ENCODE peak calls at places on chromosomes 5 and 9, in five cellular contexts. K is AG04450, N is A549, F is colonic mucosa, T is IMR-90. X is an unnamed sample.

GRCh38 chr9:81264516-81264915 is 424.8 kb downstream of the TLE1 start:
- DNase-seq in K (no peak), N (no peak), F (no peak), T (peak; percentile 73), X (peak; percentile 35)

GRCh38 chr5:91556-92263 is at the start of gene PLEKHG4B:
- DNase-seq in K (no peak), N (no peak), F (no peak), T (no peak), X (no peak)

GRCh38 chr5:125134216-125135081 is 388.0 kb upstream of the ZNF608 start:
- DNase-seq in K (no peak), N (peak; percentile 51), F (no peak), T (peak; percentile 91), X (peak; percentile 52)

GRCh38 chr9:38195737-38196161 is 126.7 kb upstream of the SHB start:
- DNase-seq in K (no peak), N (peak; percentile 41), F (no peak), T (no peak), X (no peak)

GRCh38 chr5:123132330-123132729 is 43.3 kb downstream of the PRDM6 start:
- DNase-seq in K (no peak), N (peak; percentile 7), F (no peak), T (peak; percentile 18), X (no peak)

GRCh38 chr9:91255327-91255726 is 106.4 kb downstream of the AUH start:
- DNase-seq in K (peak; percentile 39), N (no peak), F (no peak), T (peak; percentile 91), X (peak; percentile 87)

GRCh38 chr5:88829053-88829452 is 53.9 kb downstream of the MEF2C start:
- DNase-seq in K (no peak), N (no peak), F (no peak), T (no peak), X (no peak)

GRCh38 chr9:89177401-89178161 is 1.0 kb downstream of the SHC3 start:
- DNase-seq in K (no peak), N (no peak), F (no peak), T (no peak), X (no peak)

GRCh38 chr5:176880393-176881020 is 18.6 kb downstream of the HK3 start:
- DNase-seq in K (no peak), N (no peak), F (no peak), T (no peak), X (no peak)

GRCh38 chr5:68287976-68288755 is 72.6 kb downstream of the PIK3R1 start:
- DNase-seq in K (no peak), N (peak; percentile 32), F (peak; percentile 74), T (peak; percentile 37), X (peak; percentile 61)

GRCh38 chr5:68287631-68287975 is 72.0 kb downstream of the PIK3R1 start:
- DNase-seq in K (no peak), N (no peak), F (no peak), T (no peak), X (no peak)

GRCh38 chr5:68285075-68285827 is 69.7 kb downstream of the PIK3R1 start:
- DNase-seq in K (no peak), N (no peak), F (no peak), T (no peak), X (no peak)

GRCh38 chr5:68285857-68286611 is 70.5 kb downstream of the PIK3R1 start:
- DNase-seq in K (no peak), N (peak; percentile 61), F (peak; percentile 44), T (peak; percentile 65), X (peak; percentile 77)

DNA sequence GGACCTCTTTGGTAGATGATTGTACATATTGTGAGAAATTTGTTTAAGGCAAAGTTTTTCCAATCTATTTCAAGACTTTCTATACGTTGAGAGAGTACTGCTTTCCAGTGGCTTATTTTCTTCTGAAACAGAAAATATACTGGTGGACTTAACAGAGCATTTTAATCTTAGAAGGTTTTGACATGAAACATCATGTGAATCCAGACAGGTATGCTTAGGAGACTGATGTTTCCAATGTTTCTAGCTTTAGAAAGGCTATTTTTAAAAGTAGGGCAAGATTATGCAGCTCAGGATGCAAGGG is 71.0 kb downstream of the PIK3R1 start:
- DNase-seq in K (no peak), N (no peak), F (no peak), T (no peak), X (no peak)
- TF ChIP-seq CTCF in K (no peak), N (no peak), F (peak; percentile 3), T (no peak), X (no peak)

GRCh38 chr5:59660737-59661136 is 232.8 kb downstream of the PDE4D start:
- DNase-seq in K (no peak), N (peak; percentile 65), F (no peak), T (peak; percentile 2), X (peak; percentile 22)
- TF ChIP-seq CTCF in K (peak; percentile 45), N (peak; percentile 75), F (peak; percentile 13), T (peak; percentile 27), X (peak; percentile 37)

DNA sequence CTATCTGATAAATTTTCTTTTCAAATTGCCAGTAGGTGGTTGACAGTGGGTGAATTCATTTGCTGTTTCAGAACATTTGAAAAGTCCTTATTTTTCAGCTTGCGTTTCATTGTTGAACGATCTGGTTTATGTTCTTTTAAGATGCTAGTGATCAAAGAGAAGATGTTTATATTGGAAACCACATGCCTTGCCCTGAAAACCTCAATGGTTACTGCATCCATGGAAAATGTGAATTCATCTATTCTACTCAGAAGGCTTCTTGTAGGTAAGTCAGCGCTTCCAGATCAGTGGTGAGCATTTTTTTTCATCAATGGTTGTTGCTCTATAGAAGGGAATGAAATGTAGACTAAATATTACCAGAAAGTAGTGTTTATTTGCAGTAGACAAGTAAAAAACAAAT is 16.6 kb upstream of the CAVIN4 start:
- DNase-seq in K (no peak), N (no peak), F (no peak), T (peak; percentile 55), X (no peak)
- TF ChIP-seq CTCF in K (no peak), N (no peak), F (no peak), T (no peak), X (no peak)

GRCh38 chr9:103902263-103902662 is 191.8 kb upstream of the SMC2 start:
- DNase-seq in K (no peak), N (no peak), F (no peak), T (no peak), X (no peak)

GRCh38 chr9:103899836-103900235 is 194.3 kb upstream of the SMC2 start:
- DNase-seq in K (no peak), N (no peak), F (no peak), T (no peak), X (no peak)

GRCh38 chr9:103898550-103898949 is 195.6 kb upstream of the SMC2 start:
- DNase-seq in K (no peak), N (no peak), F (no peak), T (no peak), X (no peak)

DNA sequence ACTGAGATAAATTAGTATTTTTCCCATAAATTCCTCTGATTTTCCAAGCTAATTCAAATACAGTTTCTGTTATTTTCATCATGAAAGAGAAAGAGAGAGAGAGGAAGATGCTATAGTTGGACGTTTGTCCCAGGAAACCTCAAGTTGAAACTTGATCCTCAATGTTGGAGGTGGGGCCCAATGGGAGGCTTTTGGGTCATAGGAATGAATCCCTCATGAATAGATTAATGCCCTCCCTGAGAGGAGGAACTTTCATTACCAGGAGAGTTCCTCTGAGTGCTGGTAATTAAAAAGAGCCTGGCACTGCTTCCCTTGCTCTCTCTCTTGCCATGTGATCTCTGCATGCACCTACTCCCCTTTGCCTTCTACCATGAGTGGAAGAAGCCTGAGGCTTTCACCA is 189.9 kb upstream of the SMC2 start:
- DNase-seq in K (no peak), N (no peak), F (no peak), T (no peak), X (no peak)
- TF ChIP-seq CTCF in K (no peak), N (no peak), F (no peak), T (no peak), X (no peak)

GRCh38 chr9:126933334-126933980 is 18.9 kb downstream of the RALGPS1 start:
- DNase-seq in K (no peak), N (no peak), F (no peak), T (no peak), X (no peak)

GRCh38 chr9:126934441-126934840 is 19.9 kb downstream of the RALGPS1 start:
- DNase-seq in K (no peak), N (no peak), F (no peak), T (no peak), X (no peak)

GRCh38 chr9:126935630-126936029 is 21.0 kb downstream of the RALGPS1 start:
- DNase-seq in K (no peak), N (no peak), F (no peak), T (peak; percentile 49), X (no peak)

GRCh38 chr9:126937444-126937843 is 22.9 kb downstream of the RALGPS1 start:
- DNase-seq in K (no peak), N (no peak), F (no peak), T (no peak), X (no peak)

GRCh38 chr9:126932871-126933321 is 18.3 kb downstream of the RALGPS1 start:
- DNase-seq in K (no peak), N (no peak), F (no peak), T (no peak), X (no peak)
- TF ChIP-seq CTCF in K (no peak), N (no peak), F (no peak), T (no peak), X (no peak)

DNA sequence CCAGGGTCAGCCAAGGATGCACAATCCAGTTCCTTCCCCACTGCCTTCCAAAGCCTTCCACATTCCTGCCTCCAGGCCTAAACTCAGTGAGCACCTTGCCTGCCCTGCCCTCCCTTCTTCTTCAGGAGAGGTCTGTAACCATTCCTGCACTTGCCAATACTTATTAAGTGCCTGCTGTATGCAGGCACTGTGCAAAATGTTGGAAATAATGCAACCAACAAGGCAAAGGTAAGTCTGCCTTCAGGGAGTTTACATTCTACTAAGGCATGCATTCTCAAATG is 4.2 kb upstream of the TCOF1 start:
- DNase-seq in K (no peak), N (no peak), F (no peak), T (no peak), X (no peak)
- TF ChIP-seq CTCF in K (peak; percentile 34), N (no peak), F (no peak), T (no peak), X (no peak)

GRCh38 chr9:108396618-108397017 is 459.2 kb downstream of the ACTL7B start:
- DNase-seq in K (no peak), N (no peak), F (no peak), T (no peak), X (no peak)

GRCh38 chr9:108396193-108396592 is 459.6 kb downstream of the ACTL7B start:
- DNase-seq in K (no peak), N (no peak), F (peak; percentile 34), T (no peak), X (no peak)

GRCh38 chr9:108394726-108395125 is 461.1 kb downstream of the ACTL7B start:
- DNase-seq in K (no peak), N (no peak), F (no peak), T (no peak), X (no peak)

GRCh38 chr9:108397286-108397685 is 458.5 kb downstream of the ACTL7B start:
- DNase-seq in K (no peak), N (no peak), F (no peak), T (no peak), X (no peak)

GRCh38 chr9:108400267-108400666 is 455.5 kb downstream of the ACTL7B start:
- DNase-seq in K (no peak), N (no peak), F (no peak), T (no peak), X (no peak)
- TF ChIP-seq CTCF in K (peak; percentile 22), N (no peak), F (no peak), T (no peak), X (peak; percentile 6)

GRCh38 chr5:139788294-139788875 is 7.2 kb upstream of the PSD2 start:
- DNase-seq in K (no peak), N (no peak), F (no peak), T (no peak), X (no peak)
- TF ChIP-seq CTCF in K (no peak), N (no peak), F (no peak), T (no peak), X (no peak)

X was measured in fibroblast of villous mesenchyme.